ENCODE peak calls at places on chromosomes 7 and 10, in four cellular contexts. S is substantia nigra; J is CD4-positive, alpha-beta T cell; I is brain microvascular endothelial cell. T is an unnamed sample.

GRCh38 chr7:44970521-44971051 is 8.2 kb downstream of the MYO1G start:
- DNase-seq in I (no peak), J (no peak), S (no peak), T (no peak)

GRCh38 chr10:31102421-31102820 is 70.8 kb upstream of the ZNF438 start:
- DNase-seq in J (no peak), I (no peak), S (no peak), T (no peak)

GRCh38 chr10:86652361-86653202 is 1.8 kb upstream of the OPN4 start:
- DNase-seq in I (no peak), S (no peak), J (no peak), T (no peak)

GRCh38 chr10:100341953-100342626 is 4.9 kb upstream of the SCD start:
- DNase-seq in S (no peak), I (peak), J (peak), T (no peak)

GRCh38 chr10:133124357-133125211 is 35.4 kb upstream of the KNDC1 start:
- DNase-seq in J (no peak), I (peak), S (peak), T (no peak)

GRCh38 chr10:92149261-92149660 is 141.6 kb downstream of the CPEB3 start:
- DNase-seq in I (no peak), J (no peak), S (no peak), T (no peak)

GRCh38 chr10:94194256-94194655 is 168.5 kb downstream of the NOC3L start:
- DNase-seq in S (no peak), I (peak), J (no peak), T (no peak)

GRCh38 chr7:24981544-24981951 is 1.6 kb upstream of the OSBPL3 start:
- DNase-seq in S (no peak), J (peak), I (peak), T (peak)

GRCh38 chr7:124310934-124311390 is 278.1 kb upstream of the TMEM229A start:
- DNase-seq in J (no peak), S (no peak), I (no peak), T (no peak)

GRCh38 chr7:75989084-75989725 is 5.2 kb downstream of the TMEM120A start:
- DNase-seq in J (no peak), I (no peak), S (no peak), T (no peak)

GRCh38 chr7:76191783-76192240 is 9.9 kb upstream of the SRRM3 start:
- DNase-seq in J (no peak), I (peak), S (no peak), T (no peak)

GRCh38 chr10:123146013-123146891 is 1.7 kb upstream of the HMX2 start:
- DNase-seq in J (no peak), I (no peak), S (no peak), T (no peak)

GRCh38 chr7:158776474-158776873 is 52.8 kb downstream of the ESYT2 start:
- DNase-seq in I (no peak), J (no peak), S (no peak), T (no peak)

GRCh38 chr7:92569137-92569536 is 21.1 kb downstream of the FAM133B start:
- DNase-seq in S (no peak), I (no peak), J (no peak), T (no peak)

GRCh38 chr7:14233026-14233897 is 243.8 kb upstream of the ETV1 start:
- DNase-seq in S (no peak), J (no peak), I (peak), T (no peak)

GRCh38 chr7:100372256-100372655 is 1.0 kb upstream of the PILRA start:
- DNase-seq in J (no peak), S (no peak), I (peak), T (no peak)

GRCh38 chr7:157983442-157984137 is 604.0 kb downstream of the PTPRN2 start:
- DNase-seq in I (no peak), J (no peak), S (no peak), T (no peak)

GRCh38 chr10:119103687-119104652 is at the start of gene DENND10:
- DNase-seq in J (peak), I (peak), S (peak), T (peak)

GRCh38 chr10:80454526-80455460 is 683 bp downstream of the TSPAN14 start:
- DNase-seq in S (no peak), I (no peak), J (no peak), T (peak)

GRCh38 chr10:97584060-97584797 is at the start of gene HOGA1:
- DNase-seq in S (peak), J (no peak), I (peak), T (peak)

GRCh38 chr10:12481956-12482355 is 132.6 kb downstream of the CAMK1D start:
- DNase-seq in I (no peak), J (no peak), S (no peak), T (no peak)

GRCh38 chr10:44458671-44459403 is 73.9 kb upstream of the CXCL12 start:
- DNase-seq in J (no peak), I (no peak), S (no peak), T (no peak)

GRCh38 chr7:158276414-158277218 is 311.0 kb downstream of the PTPRN2 start:
- DNase-seq in I (no peak), S (no peak), J (no peak), T (no peak)

GRCh38 chr7:28168393-28169158 is 12.0 kb downstream of the JAZF1 start:
- DNase-seq in J (no peak), S (no peak), I (no peak), T (no peak)

GRCh38 chr10:61901829-61902447 is 439 bp downstream of the ARID5B start:
- DNase-seq in J (no peak), S (peak), I (peak), T (peak)

GRCh38 chr10:28457110-28457509 is 75.8 kb upstream of the WAC start:
- DNase-seq in S (no peak), J (no peak), I (no peak), T (no peak)

GRCh38 chr7:128829391-128830166 is 627 bp upstream of the FLNC start:
- DNase-seq in S (no peak), J (no peak), I (peak), T (no peak)

GRCh38 chr10:25063644-25064043 is 47.2 kb downstream of the THNSL1 start:
- DNase-seq in J (no peak), I (no peak), S (no peak), T (no peak)
- H3K27ac ChIP-seq in J (no peak), I (no peak), S (no peak), T (no peak)

GRCh38 chr10:16944081-16944922 is 127.1 kb upstream of the RSU1 start:
- DNase-seq in J (no peak), S (no peak), I (no peak), T (no peak)
- H3K27ac ChIP-seq in J (no peak), S (no peak), I (peak), T (no peak)

GRCh38 chr10:112961609-112962008 is 11.6 kb downstream of the TCF7L2 start:
- DNase-seq in I (no peak), J (no peak), S (no peak), T (no peak)
- H3K27ac ChIP-seq in I (no peak), J (no peak), S (no peak), T (no peak)

GRCh38 chr10:104456817-104457657 is 103.4 kb downstream of the CFAP58 start:
- DNase-seq in S (no peak), J (no peak), I (no peak), T (no peak)
- H3K27ac ChIP-seq in S (no peak), J (no peak), I (no peak), T (no peak)

T was measured in caudate nucleus.